ENCODE peak calls at places on chromosomes 12 and 14, in six cellular contexts. One of them, this sample, is unnamed.
A peak's percentile ranks its signal among the peaks of the same experiment; 100 is the strongest.

GRCh38 chr12:49809369-49810158 is 18.6 kb downstream of the NCKAP5L start:
- DNase-seq in GM23338: peak; percentile 66
- DNase-seq in colonic mucosa: peak; percentile 36
- DNase-seq in OCI-LY7: no peak
- DNase-seq in transverse colon: no peak
- DNase-seq in fibroblast of villous mesenchyme: peak; percentile 67
- DNase-seq in this sample: peak; percentile 68

GRCh38 chr12:131281016-131281415 is 327.3 kb downstream of the ADGRD1 start:
- DNase-seq in fibroblast of villous mesenchyme: no peak
- DNase-seq in OCI-LY7: no peak
- DNase-seq in transverse colon: no peak
- DNase-seq in GM23338: no peak
- DNase-seq in colonic mucosa: no peak
- DNase-seq in this sample: peak; percentile 63

GRCh38 chr14:90184571-90185266 is 71.6 kb upstream of the PSMC1 start:
- DNase-seq in fibroblast of villous mesenchyme: no peak
- DNase-seq in transverse colon: no peak
- DNase-seq in OCI-LY7: no peak
- DNase-seq in GM23338: peak; percentile 23
- DNase-seq in colonic mucosa: no peak
- DNase-seq in this sample: no peak

GRCh38 chr12:57739387-57739786 is 845 bp upstream of the AGAP2 start:
- DNase-seq in OCI-LY7: no peak
- DNase-seq in transverse colon: no peak
- DNase-seq in GM23338: no peak
- DNase-seq in colonic mucosa: no peak
- DNase-seq in fibroblast of villous mesenchyme: no peak
- DNase-seq in this sample: no peak

GRCh38 chr14:31400031-31400638 is 20.2 kb downstream of the HEATR5A start:
- DNase-seq in transverse colon: no peak
- DNase-seq in colonic mucosa: no peak
- DNase-seq in GM23338: no peak
- DNase-seq in OCI-LY7: no peak
- DNase-seq in fibroblast of villous mesenchyme: no peak
- DNase-seq in this sample: no peak

GRCh38 chr12:126772171-126772864 is 1494.7 kb upstream of the TMEM132C start:
- DNase-seq in fibroblast of villous mesenchyme: peak; percentile 24
- DNase-seq in OCI-LY7: no peak
- DNase-seq in colonic mucosa: no peak
- DNase-seq in transverse colon: peak; percentile 15
- DNase-seq in GM23338: no peak
- DNase-seq in this sample: no peak

GRCh38 chr14:100980823-100981222 is 77.3 kb upstream of the RTL1 start:
- DNase-seq in fibroblast of villous mesenchyme: no peak
- DNase-seq in OCI-LY7: no peak
- DNase-seq in transverse colon: no peak
- DNase-seq in GM23338: no peak
- DNase-seq in colonic mucosa: no peak
- DNase-seq in this sample: no peak

GRCh38 chr14:91153360-91153759 is 39.5 kb downstream of the DGLUCY start:
- DNase-seq in transverse colon: peak; percentile 70
- DNase-seq in OCI-LY7: no peak
- DNase-seq in colonic mucosa: peak; percentile 68
- DNase-seq in GM23338: no peak
- DNase-seq in fibroblast of villous mesenchyme: no peak
- DNase-seq in this sample: no peak

GRCh38 chr14:70782361-70782760 is 27.0 kb downstream of the MAP3K9 start:
- DNase-seq in fibroblast of villous mesenchyme: no peak
- DNase-seq in GM23338: no peak
- DNase-seq in OCI-LY7: no peak
- DNase-seq in transverse colon: no peak
- DNase-seq in colonic mucosa: no peak
- DNase-seq in this sample: no peak

GRCh38 chr12:1277905-1278304 is 286.9 kb downstream of the ERC1 start:
- DNase-seq in OCI-LY7: peak; percentile 11
- DNase-seq in fibroblast of villous mesenchyme: no peak
- DNase-seq in transverse colon: no peak
- DNase-seq in colonic mucosa: no peak
- DNase-seq in GM23338: no peak
- DNase-seq in this sample: no peak

GRCh38 chr12:51822261-51822616 is 26.3 kb downstream of the FIGNL2 start:
- DNase-seq in transverse colon: no peak
- DNase-seq in GM23338: no peak
- DNase-seq in colonic mucosa: no peak
- DNase-seq in fibroblast of villous mesenchyme: no peak
- DNase-seq in OCI-LY7: no peak
- DNase-seq in this sample: no peak

GRCh38 chr12:51822956-51823355 is 25.6 kb downstream of the FIGNL2 start:
- DNase-seq in colonic mucosa: no peak
- DNase-seq in OCI-LY7: no peak
- DNase-seq in GM23338: no peak
- DNase-seq in transverse colon: no peak
- DNase-seq in fibroblast of villous mesenchyme: no peak
- DNase-seq in this sample: no peak

GRCh38 chr12:51819851-51820720 is 28.4 kb downstream of the FIGNL2 start:
- DNase-seq in GM23338: peak; percentile 22
- DNase-seq in fibroblast of villous mesenchyme: peak; percentile 25
- DNase-seq in transverse colon: peak; percentile 19
- DNase-seq in OCI-LY7: no peak
- DNase-seq in colonic mucosa: peak; percentile 55
- DNase-seq in this sample: no peak

GRCh38 chr12:51821423-51822260 is 26.9 kb downstream of the FIGNL2 start:
- DNase-seq in OCI-LY7: no peak
- DNase-seq in GM23338: peak; percentile 55
- DNase-seq in transverse colon: no peak
- DNase-seq in fibroblast of villous mesenchyme: no peak
- DNase-seq in colonic mucosa: no peak
- DNase-seq in this sample: no peak

GRCh38 chr12:51820721-51821422 is 27.6 kb downstream of the FIGNL2 start:
- DNase-seq in colonic mucosa: peak; percentile 55
- DNase-seq in transverse colon: peak; percentile 51
- DNase-seq in fibroblast of villous mesenchyme: peak; percentile 73
- DNase-seq in GM23338: peak; percentile 84
- DNase-seq in OCI-LY7: no peak
- DNase-seq in this sample: no peak
- TF ChIP-seq CTCF in colonic mucosa: no peak
- TF ChIP-seq CTCF in transverse colon: no peak
- TF ChIP-seq CTCF in fibroblast of villous mesenchyme: peak; percentile 12
- TF ChIP-seq CTCF in GM23338: no peak
- TF ChIP-seq CTCF in OCI-LY7: peak; percentile 40
- TF ChIP-seq CTCF in this sample: peak; percentile 73

DNA sequence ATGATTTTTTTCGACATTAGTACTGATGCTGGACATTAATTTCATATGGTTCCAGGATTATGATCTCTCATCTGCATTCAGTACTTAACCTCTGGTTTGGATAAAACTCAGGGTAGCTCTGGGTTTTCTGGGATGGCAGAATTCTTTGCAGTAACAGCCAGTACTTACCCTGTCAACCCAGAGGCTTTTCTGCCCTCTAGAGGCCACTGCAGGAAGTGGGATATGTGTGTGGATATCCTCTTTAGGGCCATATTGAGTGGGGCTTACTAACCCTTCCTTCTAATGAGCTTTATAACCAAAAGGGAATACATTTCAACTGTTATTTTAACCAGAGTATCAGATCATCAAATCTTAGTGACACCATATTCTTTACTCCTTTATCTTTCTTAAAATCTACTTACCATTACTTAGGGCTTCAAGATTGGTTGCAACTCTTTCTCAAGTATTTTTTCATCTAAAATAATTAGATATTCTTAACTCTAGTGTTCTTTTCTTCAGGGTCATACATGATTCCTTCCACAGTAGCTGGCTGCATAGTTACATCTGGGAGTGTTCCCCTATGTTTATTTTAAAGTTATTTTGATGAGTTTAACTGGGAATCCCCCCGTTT is 488.0 kb upstream of the STXBP6 start:
- DNase-seq in OCI-LY7: peak; percentile 30
- DNase-seq in fibroblast of villous mesenchyme: no peak
- DNase-seq in GM23338: peak; percentile 82
- DNase-seq in colonic mucosa: peak; percentile 52
- DNase-seq in transverse colon: peak; percentile 28
- DNase-seq in this sample: no peak
- TF ChIP-seq CTCF in OCI-LY7: peak; percentile 85
- TF ChIP-seq CTCF in fibroblast of villous mesenchyme: no peak
- TF ChIP-seq CTCF in GM23338: peak; percentile 84
- TF ChIP-seq CTCF in colonic mucosa: peak; percentile 38
- TF ChIP-seq CTCF in transverse colon: peak; percentile 41
- TF ChIP-seq CTCF in this sample: peak; percentile 40

GRCh38 chr12:102769323-102769916 is 147.6 kb downstream of the PAH start:
- DNase-seq in OCI-LY7: peak; percentile 48
- DNase-seq in fibroblast of villous mesenchyme: peak; percentile 74
- DNase-seq in colonic mucosa: peak; percentile 30
- DNase-seq in transverse colon: peak; percentile 26
- DNase-seq in GM23338: peak; percentile 84
- DNase-seq in this sample: no peak
- TF ChIP-seq CTCF in OCI-LY7: peak; percentile 81
- TF ChIP-seq CTCF in fibroblast of villous mesenchyme: peak; percentile 87
- TF ChIP-seq CTCF in colonic mucosa: peak; percentile 38
- TF ChIP-seq CTCF in transverse colon: no peak
- TF ChIP-seq CTCF in GM23338: peak; percentile 92
- TF ChIP-seq CTCF in this sample: peak; percentile 84

GRCh38 chr12:53113951-53114350 is 10.7 kb downstream of the SOAT2 start:
- DNase-seq in GM23338: no peak
- DNase-seq in transverse colon: no peak
- DNase-seq in colonic mucosa: no peak
- DNase-seq in fibroblast of villous mesenchyme: no peak
- DNase-seq in OCI-LY7: no peak
- DNase-seq in this sample: no peak
- TF ChIP-seq CTCF in GM23338: no peak
- TF ChIP-seq CTCF in transverse colon: no peak
- TF ChIP-seq CTCF in colonic mucosa: no peak
- TF ChIP-seq CTCF in fibroblast of villous mesenchyme: no peak
- TF ChIP-seq CTCF in OCI-LY7: no peak
- TF ChIP-seq CTCF in this sample: no peak

This sample was measured in chondrocyte.